ENCODE peak calls at places on chromosomes 5 and 9, in six cellular contexts. G, I, Z, B, D and L are unnamed samples.

GRCh38 chr9:111148994-111149759 is 110.9 kb upstream of the LPAR1 start:
- DNase-seq in I (peak; percentile 19), B (no peak), G (peak; percentile 23), Z (no peak), D (peak; percentile 3), L (no peak)

GRCh38 chr5:4511996-4512656 is 628.0 kb upstream of the ADAMTS16 start:
- DNase-seq in D (no peak), Z (no peak), B (no peak), I (peak; percentile 49), G (no peak), L (peak; percentile 69)

GRCh38 chr5:180395540-180396274 is 42.6 kb upstream of the GFPT2 start:
- DNase-seq in I (peak; percentile 8), D (no peak), B (no peak), G (no peak), Z (no peak), L (no peak)

GRCh38 chr9:98742325-98743280 is 33.9 kb upstream of the GABBR2 start:
- DNase-seq in I (peak; percentile 69), G (no peak), B (no peak), Z (no peak), D (no peak), L (no peak)

GRCh38 chr5:108747111-108748009 is at the start of gene FER:
- DNase-seq in B (peak; percentile 81), Z (peak; percentile 58), D (peak; percentile 75), G (peak; percentile 56), I (peak; percentile 93), L (peak; percentile 45)

GRCh38 chr5:82620957-82621600 is 342.9 kb upstream of the RPS23 start:
- DNase-seq in Z (no peak), D (no peak), B (no peak), I (peak; percentile 10), G (no peak), L (no peak)

GRCh38 chr9:115416299-115416698 is 298.3 kb upstream of the TNC start:
- DNase-seq in Z (peak; percentile 33), I (no peak), B (no peak), G (no peak), D (no peak), L (no peak)

GRCh38 chr9:13020141-13020540 is 245.3 kb downstream of the LURAP1L start:
- DNase-seq in D (no peak), G (no peak), B (no peak), Z (no peak), I (no peak), L (no peak)

GRCh38 chr9:110099236-110099741 is 108.7 kb downstream of the C9orf152 start:
- DNase-seq in I (peak; percentile 31), G (peak; percentile 38), B (no peak), Z (no peak), D (no peak), L (no peak)

GRCh38 chr5:113204525-113205161 is 228.0 kb downstream of the DCP2 start:
- DNase-seq in G (peak; percentile 64), Z (no peak), B (no peak), I (peak; percentile 46), D (no peak), L (peak; percentile 31)

GRCh38 chr9:134062461-134063087 is 5.3 kb downstream of the BRD3 start:
- DNase-seq in Z (no peak), G (no peak), I (no peak), D (no peak), B (no peak), L (no peak)

GRCh38 chr5:38845555-38846378 is at the start of gene OSMR:
- DNase-seq in I (peak; percentile 98), G (peak; percentile 96), B (no peak), Z (no peak), D (peak; percentile 78), L (peak; percentile 97)

GRCh38 chr9:114314881-114315722 is 7.8 kb upstream of the ORM1 start:
- DNase-seq in I (no peak), Z (no peak), G (peak; percentile 11), B (no peak), D (no peak), L (no peak)

GRCh38 chr5:31581498-31582099 is 49.5 kb downstream of the C5orf22 start:
- DNase-seq in I (peak; percentile 65), Z (no peak), G (no peak), B (peak; percentile 35), D (peak; percentile 22), L (no peak)

GRCh38 chr5:96763012-96763411 is 44.7 kb downstream of the ERAP1 start:
- DNase-seq in B (no peak), G (no peak), D (no peak), I (no peak), Z (no peak), L (no peak)

GRCh38 chr9:129270903-129271431 is 92.9 kb upstream of the IER5L start:
- DNase-seq in G (no peak), Z (peak; percentile 76), B (no peak), D (no peak), I (no peak), L (no peak)

GRCh38 chr5:24232929-24233328 is 411.8 kb downstream of the CDH10 start:
- DNase-seq in B (no peak), D (no peak), I (peak; percentile 39), Z (no peak), G (no peak), L (no peak)

GRCh38 chr5:133423031-133423617 is 189.2 kb downstream of the FSTL4 start:
- DNase-seq in D (no peak), Z (no peak), I (no peak), G (no peak), B (no peak), L (no peak)

GRCh38 chr9:16413509-16414016 is 456.9 kb downstream of the BNC2 start:
- DNase-seq in B (no peak), I (peak; percentile 88), D (no peak), Z (no peak), G (peak; percentile 61), L (peak; percentile 31)

GRCh38 chr9:128245293-128246151 is 30.3 kb downstream of the GOLGA2 start:
- DNase-seq in D (no peak), B (no peak), G (peak; percentile 51), Z (no peak), I (no peak), L (no peak)

GRCh38 chr5:125199968-125200841 is 453.8 kb upstream of the ZNF608 start:
- DNase-seq in G (peak; percentile 18), B (no peak), I (no peak), D (no peak), Z (no peak), L (no peak)

GRCh38 chr5:6868170-6868569 is 154.9 kb downstream of the TENT4A start:
- DNase-seq in Z (no peak), I (no peak), B (no peak), D (no peak), G (no peak), L (no peak)

GRCh38 chr5:43839218-43839617 is 236.2 kb downstream of the NNT start:
- DNase-seq in D (no peak), Z (no peak), I (peak; percentile 12), B (no peak), G (no peak), L (no peak)

GRCh38 chr9:131731237-131731995 is 8.5 kb downstream of the RAPGEF1 start:
- DNase-seq in B (peak; percentile 88), D (no peak), G (no peak), I (peak; percentile 64), Z (no peak), L (no peak)

GRCh38 chr9:76419782-76420380 is 25.7 kb upstream of the RFK start:
- DNase-seq in I (peak; percentile 45), D (peak; percentile 21), G (no peak), Z (no peak), B (no peak), L (no peak)

GRCh38 chr5:65808261-65808741 is 86.3 kb downstream of the NLN start:
- DNase-seq in I (no peak), G (no peak), D (no peak), Z (no peak), B (no peak), L (no peak)

GRCh38 chr5:6721442-6721841 is 8.2 kb downstream of the TENT4A start:
- DNase-seq in Z (no peak), D (no peak), I (no peak), G (no peak), B (no peak), L (no peak)

GRCh38 chr5:164224772-164225171 is 719.4 kb downstream of the MAT2B start:
- DNase-seq in Z (no peak), G (no peak), B (no peak), D (no peak), I (no peak), L (no peak)

GRCh38 chr5:150559701-150560100 is 51.8 kb downstream of the NDST1 start:
- DNase-seq in D (no peak), G (no peak), Z (no peak), I (peak; percentile 23), B (no peak), L (no peak)

GRCh38 chr5:150560401-150561191 is 52.7 kb downstream of the NDST1 start:
- DNase-seq in Z (peak; percentile 42), D (peak; percentile 79), B (peak; percentile 78), I (peak; percentile 95), G (peak; percentile 94), L (peak; percentile 92)

GRCh38 chr5:150561192-150561512 is 53.2 kb downstream of the NDST1 start:
- DNase-seq in Z (no peak), G (no peak), D (no peak), I (no peak), B (no peak), L (no peak)

GRCh38 chr5:150562832-150563231 is 54.9 kb downstream of the NDST1 start:
- DNase-seq in B (peak; percentile 52), G (peak; percentile 14), I (peak; percentile 83), D (peak; percentile 56), Z (peak; percentile 27), L (no peak)

DNA sequence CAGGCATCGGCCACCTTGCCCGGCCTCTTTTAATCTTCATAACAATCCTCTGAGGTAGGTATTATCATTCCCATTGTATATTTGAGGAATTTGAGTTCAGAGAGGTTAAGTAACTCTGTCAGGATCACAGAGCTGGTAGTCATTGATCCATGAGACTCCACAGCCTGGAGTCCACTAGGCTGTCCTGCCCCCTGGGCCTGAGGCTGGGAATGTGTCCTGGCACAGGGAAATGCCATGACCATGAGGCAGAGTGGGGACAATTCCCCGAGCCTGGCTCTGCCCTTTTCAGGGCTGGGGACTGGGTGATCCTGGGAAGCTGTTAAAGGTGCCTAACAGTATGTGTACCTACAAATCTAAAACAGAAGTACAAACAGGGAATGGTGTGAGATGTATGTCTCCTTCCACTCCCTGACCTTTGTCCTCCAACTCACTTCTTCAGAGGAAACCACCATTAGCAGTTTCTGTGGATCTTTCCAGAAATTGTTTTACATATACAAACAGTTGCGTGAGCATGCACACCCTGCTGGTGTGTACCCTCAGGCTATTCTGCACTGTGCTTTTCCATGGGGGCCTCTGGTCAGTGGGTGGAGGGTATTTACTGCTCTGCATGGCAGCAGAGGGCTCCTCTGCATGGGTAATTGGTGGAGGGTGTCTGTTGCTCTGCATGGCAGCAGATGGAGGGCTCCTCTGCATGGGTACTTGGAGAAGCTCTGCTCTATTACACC is 53.8 kb downstream of the NDST1 start:
- DNase-seq in Z (no peak), G (peak; percentile 3), B (no peak), D (no peak), I (no peak), L (no peak)
- H3K4me1 ChIP-seq in Z (peaks cover 9% of the 10 kb centered on the region), G (no peaks in the 10 kb centered on the region), B (peaks cover 3% of the 10 kb centered on the region), D (peaks cover 7% of the 10 kb centered on the region), I (peaks cover 7% of the 10 kb centered on the region), L (peaks cover 1% of the 10 kb centered on the region)

GRCh38 chr9:31605164-31605563 is 779.3 kb upstream of the ACO1 start:
- DNase-seq in Z (no peak), D (no peak), G (no peak), B (no peak), I (no peak), L (no peak)
- H3K4me3 ChIP-seq in Z (no peak overlapping the region), D (no peak overlapping the region), G (no peak overlapping the region), B (no peak overlapping the region), I (no peak overlapping the region), L (no peak overlapping the region)

GRCh38 chr9:78595200-78595945 is 298.4 kb downstream of the PSAT1 start:
- DNase-seq in Z (no peak), B (no peak), I (no peak), G (no peak), D (no peak), L (no peak)
- H3K4me1 ChIP-seq in Z (no peaks in the 10 kb centered on the region), B (no peaks in the 10 kb centered on the region), I (no peaks in the 10 kb centered on the region), G (no peaks in the 10 kb centered on the region), D (no peaks in the 10 kb centered on the region), L (no peaks in the 10 kb centered on the region)

GRCh38 chr9:136799854-136800657 is 3.9 kb downstream of the CCDC183 start:
- DNase-seq in D (peak; percentile 60), G (peak; percentile 65), B (peak; percentile 90), Z (no peak), I (peak; percentile 78), L (peak; percentile 90)
- H3K4me3 ChIP-seq in D (peak overlapping the region; percentile 60), G (no peak overlapping the region), B (peak overlapping the region; percentile 51), Z (peak overlapping the region; percentile 67), I (peak overlapping the region; percentile 69), L (no peak overlapping the region)